ENCODE peak calls at places on chromosomes 5 and 9, in six cellular contexts. Z is activated CD4-positive, alpha-beta T cell treated with anti-CD3 and anti-CD28 coated beads, Interleukin-2, amount 10 ng/mL, durations not matched to agents 7 days and 5 days; B is AG10803; S is epithelial cell of prostate; W is NCI-H774; K is EL. N is an unnamed sample.

GRCh38 chr5:9543266-9543925 is 2.5 kb downstream of the SEMA5A start:
- DNase-seq in B (peak), W (no peak), K (peak), Z (no peak), S (no peak), N (no peak)

GRCh38 chr5:114122852-114123251 is 239.0 kb upstream of the KCNN2 start:
- DNase-seq in S (no peak), Z (no peak), W (no peak), B (no peak), K (no peak), N (no peak)

GRCh38 chr5:151825445-151825844 is 53.7 kb downstream of the G3BP1 start:
- DNase-seq in W (peak), S (no peak), Z (peak), B (peak), K (peak), N (no peak)

GRCh38 chr5:168370826-168371225 is 79.4 kb downstream of the WWC1 start:
- DNase-seq in S (no peak), W (no peak), K (no peak), B (no peak), Z (no peak), N (no peak)

GRCh38 chr9:122403381-122404002 is 32.7 kb downstream of the PTGS1 start:
- DNase-seq in S (no peak), K (peak), W (no peak), B (peak), Z (no peak), N (no peak)

GRCh38 chr5:59367791-59368394 is 525.6 kb downstream of the PDE4D start:
- DNase-seq in K (peak), Z (peak), B (peak), W (peak), S (no peak), N (peak)

GRCh38 chr5:169812786-169813185 is 167.5 kb downstream of the INSYN2B start:
- DNase-seq in W (peak), K (no peak), Z (no peak), B (peak), S (no peak), N (no peak)

GRCh38 chr9:137409515-137409914 is 13.4 kb downstream of the EXD3 start:
- DNase-seq in W (no peak), K (no peak), S (no peak), Z (no peak), B (no peak), N (no peak)

GRCh38 chr5:68344447-68345111 is 129.0 kb downstream of the PIK3R1 start:
- DNase-seq in K (peak), B (peak), W (no peak), Z (no peak), S (peak), N (no peak)

GRCh38 chr9:25850803-25851202 is 172.6 kb upstream of the TUSC1 start:
- DNase-seq in S (no peak), B (no peak), Z (no peak), W (no peak), K (no peak), N (no peak)

GRCh38 chr5:158431369-158432029 is 572.6 kb upstream of the CLINT1 start:
- DNase-seq in W (no peak), Z (no peak), K (no peak), S (no peak), B (peak), N (no peak)

GRCh38 chr5:169148066-169148740 is 152.7 kb downstream of the SLIT3 start:
- DNase-seq in B (peak), W (no peak), K (no peak), S (no peak), Z (no peak), N (no peak)

GRCh38 chr5:119355636-119356383 is at the start of gene TNFAIP8:
- DNase-seq in S (no peak), B (peak), K (peak), W (no peak), Z (peak), N (no peak)

GRCh38 chr9:3912817-3913216 is 387.0 kb upstream of the RFX3 start:
- DNase-seq in S (no peak), W (no peak), K (peak), B (peak), Z (no peak), N (no peak)

GRCh38 chr9:95644377-95644776 is 127.6 kb upstream of the PTCH1 start:
- DNase-seq in W (no peak), K (peak), B (no peak), Z (no peak), S (no peak), N (no peak)

GRCh38 chr5:121630402-121630801 is 221.3 kb upstream of the FTMT start:
- DNase-seq in K (peak), Z (no peak), B (peak), S (no peak), W (no peak), N (no peak)

GRCh38 chr5:143434261-143435206 is 31.0 kb upstream of the NR3C1 start:
- DNase-seq in Z (peak), W (peak), B (no peak), K (no peak), S (no peak), N (no peak)

GRCh38 chr5:60701317-60701988 is 1.5 kb upstream of the DEPDC1B start:
- DNase-seq in Z (no peak), W (no peak), B (no peak), K (no peak), S (no peak), N (no peak)

GRCh38 chr5:151904127-151904526 is 20.5 kb downstream of the GLRA1 start:
- DNase-seq in S (no peak), B (no peak), W (no peak), K (no peak), Z (no peak), N (no peak)

GRCh38 chr9:106704056-106704625 is 158.8 kb upstream of the ZNF462 start:
- DNase-seq in B (no peak), K (no peak), S (no peak), Z (no peak), W (no peak), N (no peak)

GRCh38 chr5:179233909-179234562 is 111.2 kb downstream of the ADAMTS2 start:
- DNase-seq in Z (no peak), K (no peak), W (no peak), B (no peak), S (no peak), N (no peak)

GRCh38 chr5:177982072-177982727 is 13.8 kb downstream of the PROP1 start:
- DNase-seq in K (no peak), S (no peak), W (no peak), B (no peak), Z (peak), N (no peak)

N was measured in keratinocyte.